ENCODE peak calls at places on chromosomes 5 and 9, in ten cellular contexts. One of them, this sample, is unnamed.

GRCh38 chr9:99403371-99403770 is 181.3 kb downstream of the SEC61B start:
- DNase-seq in small intestine: no peak
- DNase-seq in endodermal cell: no peak
- DNase-seq in SJCRH30: no peak
- DNase-seq in breast epithelium: no peak
- DNase-seq in left ventricle myocardium inferior: no peak
- DNase-seq in aorta: no peak
- DNase-seq in IMR-90: no peak
- DNase-seq in neural progenitor cell: no peak
- DNase-seq in SJSA1: no peak
- DNase-seq in this sample: no peak

GRCh38 chr9:124810513-124811355 is 33.8 kb downstream of the OLFML2A start:
- DNase-seq in small intestine: no peak
- DNase-seq in endodermal cell: peak; percentile 96
- DNase-seq in SJCRH30: peak; percentile 95
- DNase-seq in breast epithelium: peak; percentile 42
- DNase-seq in left ventricle myocardium inferior: no peak
- DNase-seq in aorta: no peak
- DNase-seq in IMR-90: peak; percentile 90
- DNase-seq in neural progenitor cell: peak; percentile 76
- DNase-seq in SJSA1: peak; percentile 88
- DNase-seq in this sample: no peak

GRCh38 chr5:60386398-60386797 is 313.6 kb downstream of the DEPDC1B start:
- DNase-seq in small intestine: no peak
- DNase-seq in endodermal cell: no peak
- DNase-seq in SJCRH30: no peak
- DNase-seq in breast epithelium: no peak
- DNase-seq in left ventricle myocardium inferior: no peak
- DNase-seq in aorta: no peak
- DNase-seq in IMR-90: no peak
- DNase-seq in neural progenitor cell: no peak
- DNase-seq in SJSA1: no peak
- DNase-seq in this sample: no peak

GRCh38 chr9:130371196-130371966 is 73.4 kb upstream of the ASS1 start:
- DNase-seq in small intestine: no peak
- DNase-seq in endodermal cell: no peak
- DNase-seq in SJCRH30: no peak
- DNase-seq in breast epithelium: no peak
- DNase-seq in left ventricle myocardium inferior: no peak
- DNase-seq in aorta: no peak
- DNase-seq in IMR-90: peak; percentile 1
- DNase-seq in neural progenitor cell: no peak
- DNase-seq in SJSA1: no peak
- DNase-seq in this sample: no peak

GRCh38 chr9:73824671-73825070 is 672.5 kb upstream of the RORB start:
- DNase-seq in small intestine: no peak
- DNase-seq in endodermal cell: peak; percentile 64
- DNase-seq in SJCRH30: peak; percentile 34
- DNase-seq in breast epithelium: no peak
- DNase-seq in left ventricle myocardium inferior: no peak
- DNase-seq in aorta: no peak
- DNase-seq in IMR-90: no peak
- DNase-seq in neural progenitor cell: peak; percentile 31
- DNase-seq in SJSA1: no peak
- DNase-seq in this sample: no peak

GRCh38 chr5:77398896-77399295 is 93.2 kb downstream of the WDR41 start:
- DNase-seq in small intestine: no peak
- DNase-seq in endodermal cell: no peak
- DNase-seq in SJCRH30: peak; percentile 61
- DNase-seq in breast epithelium: no peak
- DNase-seq in left ventricle myocardium inferior: no peak
- DNase-seq in aorta: no peak
- DNase-seq in IMR-90: no peak
- DNase-seq in neural progenitor cell: no peak
- DNase-seq in SJSA1: no peak
- DNase-seq in this sample: no peak

GRCh38 chr9:121207371-121207940 is 5.8 kb upstream of the RAB14 start:
- DNase-seq in small intestine: no peak
- DNase-seq in endodermal cell: no peak
- DNase-seq in SJCRH30: no peak
- DNase-seq in breast epithelium: no peak
- DNase-seq in left ventricle myocardium inferior: no peak
- DNase-seq in aorta: no peak
- DNase-seq in IMR-90: no peak
- DNase-seq in neural progenitor cell: no peak
- DNase-seq in SJSA1: no peak
- DNase-seq in this sample: no peak

GRCh38 chr5:152987156-152987555 is 503.3 kb upstream of the GRIA1 start:
- DNase-seq in small intestine: no peak
- DNase-seq in endodermal cell: no peak
- DNase-seq in SJCRH30: no peak
- DNase-seq in breast epithelium: no peak
- DNase-seq in left ventricle myocardium inferior: no peak
- DNase-seq in aorta: no peak
- DNase-seq in IMR-90: no peak
- DNase-seq in neural progenitor cell: no peak
- DNase-seq in SJSA1: no peak
- DNase-seq in this sample: no peak

GRCh38 chr5:126354012-126354856 is 69.0 kb upstream of the GRAMD2B start:
- DNase-seq in small intestine: peak; percentile 75
- DNase-seq in endodermal cell: no peak
- DNase-seq in SJCRH30: peak; percentile 65
- DNase-seq in breast epithelium: no peak
- DNase-seq in left ventricle myocardium inferior: no peak
- DNase-seq in aorta: no peak
- DNase-seq in IMR-90: peak; percentile 98
- DNase-seq in neural progenitor cell: peak; percentile 49
- DNase-seq in SJSA1: peak; percentile 99
- DNase-seq in this sample: no peak

GRCh38 chr5:180787025-180787424 is 15.6 kb downstream of the MGAT1 start:
- DNase-seq in small intestine: no peak
- DNase-seq in endodermal cell: peak; percentile 61
- DNase-seq in SJCRH30: peak; percentile 89
- DNase-seq in breast epithelium: no peak
- DNase-seq in left ventricle myocardium inferior: no peak
- DNase-seq in aorta: no peak
- DNase-seq in IMR-90: peak; percentile 29
- DNase-seq in neural progenitor cell: peak; percentile 42
- DNase-seq in SJSA1: peak; percentile 12
- DNase-seq in this sample: no peak

GRCh38 chr9:134053401-134053871 is 14.4 kb downstream of the BRD3 start:
- DNase-seq in small intestine: no peak
- DNase-seq in endodermal cell: no peak
- DNase-seq in SJCRH30: peak; percentile 45
- DNase-seq in breast epithelium: no peak
- DNase-seq in left ventricle myocardium inferior: peak; percentile 11
- DNase-seq in aorta: peak; percentile 71
- DNase-seq in IMR-90: no peak
- DNase-seq in neural progenitor cell: no peak
- DNase-seq in SJSA1: no peak
- DNase-seq in this sample: peak; percentile 56

GRCh38 chr5:52727568-52727967 is 60.1 kb upstream of the ITGA1 start:
- DNase-seq in small intestine: peak; percentile 43
- DNase-seq in endodermal cell: no peak
- DNase-seq in SJCRH30: no peak
- DNase-seq in breast epithelium: peak; percentile 22
- DNase-seq in left ventricle myocardium inferior: peak; percentile 16
- DNase-seq in aorta: no peak
- DNase-seq in IMR-90: peak; percentile 73
- DNase-seq in neural progenitor cell: no peak
- DNase-seq in SJSA1: peak; percentile 75
- DNase-seq in this sample: peak; percentile 43

GRCh38 chr5:150081541-150082283 is 4.6 kb downstream of the CSF1R start:
- DNase-seq in small intestine: no peak
- DNase-seq in endodermal cell: peak; percentile 56
- DNase-seq in SJCRH30: no peak
- DNase-seq in breast epithelium: peak; percentile 27
- DNase-seq in left ventricle myocardium inferior: peak; percentile 63
- DNase-seq in aorta: peak; percentile 85
- DNase-seq in IMR-90: peak; percentile 26
- DNase-seq in neural progenitor cell: peak; percentile 31
- DNase-seq in SJSA1: no peak
- DNase-seq in this sample: peak; percentile 59

GRCh38 chr9:4982720-4983482 is 2.2 kb upstream of the JAK2 start:
- DNase-seq in small intestine: no peak
- DNase-seq in endodermal cell: no peak
- DNase-seq in SJCRH30: no peak
- DNase-seq in breast epithelium: no peak
- DNase-seq in left ventricle myocardium inferior: no peak
- DNase-seq in aorta: no peak
- DNase-seq in IMR-90: no peak
- DNase-seq in neural progenitor cell: no peak
- DNase-seq in SJSA1: no peak
- DNase-seq in this sample: no peak

GRCh38 chr9:135241381-135242380 is 154.2 kb downstream of the OLFM1 start:
- DNase-seq in small intestine: peak; percentile 5
- DNase-seq in endodermal cell: peak; percentile 80
- DNase-seq in SJCRH30: no peak
- DNase-seq in breast epithelium: no peak
- DNase-seq in left ventricle myocardium inferior: no peak
- DNase-seq in aorta: peak; percentile 61
- DNase-seq in IMR-90: no peak
- DNase-seq in neural progenitor cell: peak; percentile 67
- DNase-seq in SJSA1: no peak
- DNase-seq in this sample: peak; percentile 9

GRCh38 chr5:145510324-145510723 is 324.8 kb downstream of the PRELID2 start:
- DNase-seq in small intestine: no peak
- DNase-seq in endodermal cell: no peak
- DNase-seq in SJCRH30: no peak
- DNase-seq in breast epithelium: no peak
- DNase-seq in left ventricle myocardium inferior: no peak
- DNase-seq in aorta: no peak
- DNase-seq in IMR-90: peak; percentile 71
- DNase-seq in neural progenitor cell: no peak
- DNase-seq in SJSA1: no peak
- DNase-seq in this sample: no peak

DNA sequence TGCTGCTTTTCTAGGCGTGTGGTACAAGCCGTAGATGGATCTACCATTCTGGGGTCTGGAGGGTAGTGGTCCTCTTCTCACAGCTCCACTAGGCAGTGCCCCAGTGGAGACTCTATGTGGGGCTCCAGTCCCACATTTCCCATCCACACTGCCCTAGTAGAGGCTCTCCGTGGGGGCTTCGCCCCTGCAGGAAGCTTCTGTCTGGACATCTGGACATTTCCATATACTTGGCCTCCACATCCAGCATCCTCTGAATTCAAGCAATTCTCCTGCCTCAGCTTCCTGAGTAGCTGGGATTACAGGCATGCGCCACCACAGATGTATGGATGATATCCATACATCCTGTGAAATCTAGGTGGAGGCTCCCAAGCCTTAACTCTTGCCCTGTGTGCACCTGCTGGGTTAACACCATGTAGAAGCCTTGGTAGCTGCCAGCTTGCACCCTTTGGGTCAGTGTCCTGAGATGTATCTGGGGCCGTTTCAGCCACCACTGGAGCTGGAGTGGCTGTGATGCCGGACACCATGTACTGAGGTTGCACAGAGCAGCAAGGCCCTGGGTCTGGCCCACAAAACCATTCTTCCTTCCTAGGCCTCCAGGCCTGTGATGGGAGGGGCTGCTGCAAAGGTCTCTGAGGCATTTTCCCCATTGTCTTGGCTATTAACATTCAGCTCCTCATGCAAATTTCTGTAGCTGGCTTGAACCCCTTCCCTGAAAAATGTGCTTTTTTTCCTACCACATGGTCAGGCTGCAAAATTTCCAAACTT is 84.0 kb downstream of the EHMT1 start:
- DNase-seq in small intestine: no peak
- DNase-seq in endodermal cell: no peak
- DNase-seq in SJCRH30: no peak
- DNase-seq in breast epithelium: no peak
- DNase-seq in left ventricle myocardium inferior: no peak
- DNase-seq in aorta: no peak
- DNase-seq in IMR-90: no peak
- DNase-seq in neural progenitor cell: no peak
- DNase-seq in SJSA1: no peak
- DNase-seq in this sample: no peak
- H3K4me1 ChIP-seq in small intestine: no peaks in the 10 kb centered on the region
- H3K4me1 ChIP-seq in endodermal cell: peaks cover 2% of the 10 kb centered on the region
- H3K4me1 ChIP-seq in SJCRH30: no peaks in the 10 kb centered on the region
- H3K4me1 ChIP-seq in breast epithelium: peaks cover 5% of the 10 kb centered on the region
- H3K4me1 ChIP-seq in left ventricle myocardium inferior: peaks cover 27% of the 10 kb centered on the region
- H3K4me1 ChIP-seq in aorta: no peaks in the 10 kb centered on the region
- H3K4me1 ChIP-seq in IMR-90: peaks cover 5% of the 10 kb centered on the region
- H3K4me1 ChIP-seq in neural progenitor cell: peaks cover 4% of the 10 kb centered on the region
- H3K4me1 ChIP-seq in SJSA1: no peaks in the 10 kb centered on the region
- H3K4me1 ChIP-seq in this sample: peaks cover 8% of the 10 kb centered on the region

DNA sequence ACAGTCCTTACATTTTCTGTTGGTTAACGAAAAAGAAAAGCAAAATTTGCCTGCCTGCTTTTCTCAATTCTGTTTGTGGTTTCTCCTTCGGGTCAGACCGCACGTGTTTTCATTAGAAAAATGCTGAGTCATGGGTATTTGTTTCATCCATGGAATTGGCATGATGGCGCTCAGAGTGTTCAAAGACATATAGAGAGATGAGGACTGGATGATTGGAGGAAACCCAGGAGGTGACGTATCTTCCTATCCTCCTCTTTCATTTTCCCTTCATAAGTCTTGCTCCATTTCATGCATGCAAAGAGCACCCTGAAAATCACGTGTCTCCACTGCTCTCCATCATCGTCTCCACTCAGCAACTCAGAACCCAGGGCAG is 353.8 kb upstream of the WWC1 start:
- DNase-seq in small intestine: no peak
- DNase-seq in endodermal cell: no peak
- DNase-seq in SJCRH30: no peak
- DNase-seq in breast epithelium: no peak
- DNase-seq in left ventricle myocardium inferior: no peak
- DNase-seq in aorta: no peak
- DNase-seq in IMR-90: no peak
- DNase-seq in neural progenitor cell: no peak
- DNase-seq in SJSA1: peak; percentile 38
- DNase-seq in this sample: no peak
- H3K27ac ChIP-seq in small intestine: no peak overlapping the region
- H3K27ac ChIP-seq in endodermal cell: no peak overlapping the region
- H3K27ac ChIP-seq in SJCRH30: no peak overlapping the region
- H3K27ac ChIP-seq in breast epithelium: no peak overlapping the region
- H3K27ac ChIP-seq in left ventricle myocardium inferior: peak overlapping the region; percentile 92
- H3K27ac ChIP-seq in aorta: no peak overlapping the region
- H3K27ac ChIP-seq in IMR-90: no peak overlapping the region
- H3K27ac ChIP-seq in neural progenitor cell: no peak overlapping the region
- H3K27ac ChIP-seq in SJSA1: peak overlapping the region; percentile 6
- H3K27ac ChIP-seq in this sample: no peak overlapping the region

GRCh38 chr5:95858661-95859326 is 36.3 kb upstream of the GLRX start:
- DNase-seq in small intestine: peak; percentile 75
- DNase-seq in endodermal cell: peak; percentile 97
- DNase-seq in SJCRH30: peak; percentile 92
- DNase-seq in breast epithelium: peak; percentile 84
- DNase-seq in left ventricle myocardium inferior: peak; percentile 84
- DNase-seq in aorta: peak; percentile 98
- DNase-seq in IMR-90: peak; percentile 100
- DNase-seq in neural progenitor cell: peak; percentile 97
- DNase-seq in SJSA1: peak; percentile 95
- DNase-seq in this sample: peak; percentile 92
- H3K4me1 ChIP-seq in small intestine: peaks cover 2% of the 10 kb centered on the region
- H3K4me1 ChIP-seq in endodermal cell: peaks cover 19% of the 10 kb centered on the region
- H3K4me1 ChIP-seq in SJCRH30: peaks cover 27% of the 10 kb centered on the region
- H3K4me1 ChIP-seq in breast epithelium: no peaks in the 10 kb centered on the region
- H3K4me1 ChIP-seq in left ventricle myocardium inferior: peaks cover 74% of the 10 kb centered on the region
- H3K4me1 ChIP-seq in aorta: no peaks in the 10 kb centered on the region
- H3K4me1 ChIP-seq in IMR-90: peaks cover 38% of the 10 kb centered on the region
- H3K4me1 ChIP-seq in neural progenitor cell: peaks cover 22% of the 10 kb centered on the region
- H3K4me1 ChIP-seq in SJSA1: peaks cover 54% of the 10 kb centered on the region
- H3K4me1 ChIP-seq in this sample: peaks cover 65% of the 10 kb centered on the region

GRCh38 chr9:93035821-93036351 is 22.6 kb upstream of the SUSD3 start:
- DNase-seq in small intestine: no peak
- DNase-seq in endodermal cell: no peak
- DNase-seq in SJCRH30: no peak
- DNase-seq in breast epithelium: no peak
- DNase-seq in left ventricle myocardium inferior: no peak
- DNase-seq in aorta: no peak
- DNase-seq in IMR-90: no peak
- DNase-seq in neural progenitor cell: no peak
- DNase-seq in SJSA1: no peak
- DNase-seq in this sample: no peak
- H3K27ac ChIP-seq in small intestine: no peak overlapping the region
- H3K27ac ChIP-seq in endodermal cell: no peak overlapping the region
- H3K27ac ChIP-seq in SJCRH30: no peak overlapping the region
- H3K27ac ChIP-seq in breast epithelium: no peak overlapping the region
- H3K27ac ChIP-seq in left ventricle myocardium inferior: no peak overlapping the region
- H3K27ac ChIP-seq in aorta: no peak overlapping the region
- H3K27ac ChIP-seq in IMR-90: no peak overlapping the region
- H3K27ac ChIP-seq in neural progenitor cell: no peak overlapping the region
- H3K27ac ChIP-seq in SJSA1: no peak overlapping the region
- H3K27ac ChIP-seq in this sample: no peak overlapping the region